ENCODE peak calls at places on chromosome 10, in five cellular contexts. D is heart left ventricle; T is CD8-positive, alpha-beta T cell; A is tibial nerve; F is SJSA1. X is an unnamed sample. For H3K27me3, the result is how much of the 10 kb centered on the place peaks cover.

GRCh38 chr10:123665371-123666286 is 526 bp upstream of the GPR26 start:
- DNase-seq in F (no peak), T (no peak), D (no peak), A (no peak), X (no peak)

GRCh38 chr10:116056445-116057293 is 216.3 kb downstream of the GFRA1 start:
- DNase-seq in A (no peak), F (no peak), T (no peak), D (no peak), X (peak)

GRCh38 chr10:123677556-123677955 is 11.4 kb downstream of the GPR26 start:
- DNase-seq in T (no peak), D (no peak), F (no peak), A (no peak), X (no peak)

GRCh38 chr10:116183733-116184447 is 89.1 kb downstream of the GFRA1 start:
- DNase-seq in F (peak), A (no peak), D (no peak), T (no peak), X (no peak)

GRCh38 chr10:3784510-3785250 is at the start of gene KLF6:
- DNase-seq in F (peak), T (peak), D (peak), A (no peak), X (peak)

GRCh38 chr10:124450010-124450782 is at the start of gene NKX1-2:
- DNase-seq in T (no peak), F (no peak), A (no peak), D (no peak), X (no peak)

GRCh38 chr10:124001391-124002260 is 91.8 kb downstream of the CHST15 start:
- DNase-seq in F (no peak), T (no peak), D (no peak), A (no peak), X (no peak)

GRCh38 chr10:13571541-13571940 is 15.2 kb upstream of the PRPF18 start:
- DNase-seq in F (no peak), D (no peak), A (no peak), T (no peak), X (no peak)

GRCh38 chr10:131431541-131431940 is 120.0 kb upstream of the TCERG1L start:
- DNase-seq in F (no peak), A (no peak), D (no peak), T (no peak), X (no peak)

GRCh38 chr10:120115959-120116358 is 223.4 kb downstream of the SEC23IP start:
- DNase-seq in T (no peak), F (no peak), A (no peak), D (no peak), X (no peak)

GRCh38 chr10:21364196-21365114 is 161.0 kb downstream of the SKIDA1 start:
- DNase-seq in D (peak), A (no peak), T (no peak), F (peak), X (no peak)

DNA sequence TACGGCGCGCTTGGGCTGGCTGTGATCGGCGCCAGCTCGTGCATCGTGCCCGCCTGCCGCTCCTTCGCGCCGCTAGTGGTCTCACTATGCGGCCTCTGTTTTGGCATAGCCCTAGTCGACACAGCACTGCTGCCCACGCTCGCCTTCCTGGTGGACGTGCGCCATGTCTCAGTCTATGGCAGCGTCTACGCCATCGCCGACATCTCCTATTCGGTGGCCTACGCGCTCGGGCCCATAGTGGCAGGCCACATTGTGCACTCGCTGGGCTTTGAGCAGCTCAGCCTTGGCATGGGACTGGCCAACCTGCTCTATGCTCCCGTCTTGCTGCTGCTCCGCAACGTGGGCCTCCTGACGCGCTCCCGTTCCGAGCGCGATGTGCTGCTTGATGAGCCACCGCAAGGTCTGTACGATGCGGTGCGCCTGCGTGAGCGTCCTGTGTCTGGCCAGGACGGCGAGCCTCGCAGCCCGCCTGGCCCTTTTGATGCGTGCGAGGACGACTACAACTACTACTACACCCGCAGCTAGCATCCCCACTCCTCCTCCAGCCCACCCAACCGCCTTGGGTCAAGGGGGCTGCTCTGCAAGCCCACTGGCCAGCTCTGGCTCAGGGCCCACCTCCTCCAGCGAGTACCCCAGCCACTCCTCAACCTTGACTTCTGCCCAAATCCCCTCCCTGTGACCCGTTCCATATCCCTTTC is 1.9 kb downstream of the SLC18A3 start:
- DNase-seq in A (no peak), T (no peak), D (no peak), F (no peak), X (no peak)
- H3K27me3 ChIP-seq in A (under half), T (under half), D (half or more), F (half or more), X (half or more)

GRCh38 chr10:47165711-47166404 is 134.1 kb upstream of the GDF10 start:
- DNase-seq in T (peak), A (peak), F (peak), D (peak), X (peak)
- H3K4me3 ChIP-seq in T (peak), A (no peak), F (no peak), D (peak), X (peak)

DNA sequence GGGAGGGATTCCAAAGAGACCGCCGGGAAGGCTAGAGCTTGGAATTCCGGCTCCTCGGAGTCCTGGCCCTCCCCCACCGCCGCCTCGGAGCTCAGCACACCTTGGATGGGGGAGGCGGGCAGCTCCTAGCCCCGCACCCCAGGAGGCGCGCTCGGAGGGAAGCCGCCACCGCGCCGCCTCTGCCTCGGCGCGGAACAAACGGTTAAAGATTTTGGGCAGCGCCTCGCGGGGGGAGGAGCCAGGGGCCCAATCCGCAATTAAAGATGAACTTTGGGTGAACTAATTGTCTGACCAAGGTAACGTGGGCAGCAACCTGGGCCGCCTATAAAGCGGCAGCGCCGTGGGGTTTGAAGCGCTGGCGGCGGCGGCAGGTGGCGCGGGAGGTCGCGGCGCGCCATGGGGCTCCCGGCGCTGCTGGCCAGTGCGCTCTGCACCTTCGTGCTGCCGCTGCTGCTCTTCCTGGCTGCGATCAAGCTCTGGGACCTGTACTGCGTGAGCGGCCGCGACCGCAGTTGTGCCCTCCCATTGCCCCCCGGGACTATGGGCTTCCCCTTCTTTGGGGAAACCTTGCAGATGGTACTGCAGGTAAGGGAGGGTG is at the start of gene CYP26A1:
- DNase-seq in F (peak), D (no peak), T (no peak), A (no peak), X (no peak)
- H3K27me3 ChIP-seq in F (under half), D (half or more), T (under half), A (under half), X (half or more)

DNA sequence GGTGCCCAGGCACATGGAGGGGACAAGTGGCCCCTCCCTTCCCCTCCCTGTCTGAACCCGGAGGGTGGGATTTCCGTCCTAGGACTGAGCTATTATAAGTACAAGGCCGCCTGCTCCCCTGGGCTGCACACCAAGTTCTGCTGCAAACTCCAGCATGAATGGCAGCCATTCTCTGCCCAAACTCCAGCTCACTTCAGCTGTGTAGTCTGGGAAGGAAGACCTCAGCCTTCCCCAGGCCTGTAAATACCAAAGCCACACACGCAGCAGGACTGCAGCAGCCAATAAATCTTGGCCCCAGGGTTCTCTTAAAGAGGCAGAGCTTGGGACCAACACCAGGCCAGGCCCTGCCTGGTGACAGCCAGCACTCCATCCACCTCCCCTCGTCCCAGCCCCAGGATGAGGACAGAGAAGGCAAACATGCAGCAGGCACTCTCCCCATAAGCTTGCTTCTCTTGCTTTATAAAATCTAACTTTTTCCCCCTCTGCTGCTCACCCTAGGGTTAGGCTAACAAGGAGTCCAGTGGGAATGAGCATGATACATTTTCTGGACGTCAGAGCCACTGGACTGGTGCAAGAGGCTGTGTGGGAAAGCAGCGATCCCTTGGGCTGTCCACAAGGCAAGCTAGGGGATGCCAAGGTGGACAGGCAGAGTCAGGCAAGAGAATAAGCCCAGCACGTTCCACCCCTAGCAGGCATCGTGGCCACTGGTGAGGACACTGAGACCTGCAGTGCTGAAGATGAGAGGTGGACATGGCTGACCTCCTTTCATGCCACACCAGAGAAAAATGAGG is 291.1 kb upstream of the ZMIZ1 start:
- DNase-seq in F (peak), T (no peak), D (peak), A (peak), X (peak)
- H3K4me3 ChIP-seq in F (no peak), T (no peak), D (no peak), A (no peak), X (no peak)

GRCh38 chr10:23171232-23171876 is 20.8 kb upstream of the PTF1A start:
- DNase-seq in F (no peak), T (no peak), D (no peak), A (no peak), X (no peak)
- H3K27me3 ChIP-seq in F (under half), T (under half), D (half or more), A (under half), X (half or more)

GRCh38 chr10:58579011-58579655 is 66.5 kb downstream of the BICC1 start:
- DNase-seq in A (no peak), T (no peak), D (no peak), F (no peak), X (no peak)

GRCh38 chr10:58577394-58577793 is 64.7 kb downstream of the BICC1 start:
- DNase-seq in A (no peak), D (no peak), T (no peak), F (no peak), X (no peak)

GRCh38 chr10:58576736-58577366 is 64.2 kb downstream of the BICC1 start:
- DNase-seq in T (no peak), A (no peak), F (no peak), D (no peak), X (no peak)

GRCh38 chr10:58582045-58582444 is 69.4 kb downstream of the BICC1 start:
- DNase-seq in A (no peak), T (no peak), D (no peak), F (no peak), X (no peak)

DNA sequence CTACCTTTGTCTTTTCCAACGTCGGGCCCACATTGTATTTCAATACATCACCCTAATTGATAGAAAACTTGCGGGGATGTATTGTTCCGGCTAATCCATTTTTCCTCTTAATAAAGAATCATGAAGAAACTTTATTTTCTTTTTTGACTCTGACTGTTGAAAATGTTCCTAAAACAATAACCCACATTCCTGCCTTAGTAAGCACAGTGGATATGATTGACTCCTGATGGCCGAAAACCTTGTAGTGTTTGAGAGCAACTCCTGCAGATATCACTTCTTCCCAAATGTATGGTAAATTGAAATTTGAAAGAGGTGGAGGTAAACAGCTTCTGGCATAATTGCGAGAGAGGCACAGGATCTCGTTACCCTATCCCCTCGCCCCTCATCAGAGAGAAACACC is 65.7 kb downstream of the BICC1 start:
- DNase-seq in A (no peak), D (no peak), T (no peak), F (no peak), X (no peak)
- H3K4me3 ChIP-seq in A (no peak), D (no peak), T (no peak), F (no peak), X (no peak)

DNA sequence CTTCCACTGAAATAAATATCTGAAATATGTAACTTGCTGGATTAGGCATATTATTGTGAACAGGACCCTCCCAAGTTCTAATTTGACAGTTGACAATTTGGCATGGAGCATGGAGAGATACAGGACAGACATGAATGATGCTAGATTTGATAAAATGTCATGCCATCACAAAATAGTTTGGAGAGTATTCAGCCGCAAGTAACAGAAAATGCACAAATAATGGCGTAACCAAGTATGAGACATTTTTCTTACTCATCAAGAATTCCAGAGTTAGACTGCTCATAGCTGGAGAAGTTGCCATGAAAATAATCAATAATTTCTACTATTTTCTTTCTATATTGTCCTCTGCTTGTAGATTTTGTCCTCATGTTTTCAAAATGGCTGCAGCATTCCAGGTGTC is 45.5 kb upstream of the GPAM start:
- DNase-seq in F (no peak), T (no peak), D (no peak), A (no peak), X (no peak)
- H3K27me3 ChIP-seq in F (under half), T (under half), D (under half), A (under half), X (under half)

DNA sequence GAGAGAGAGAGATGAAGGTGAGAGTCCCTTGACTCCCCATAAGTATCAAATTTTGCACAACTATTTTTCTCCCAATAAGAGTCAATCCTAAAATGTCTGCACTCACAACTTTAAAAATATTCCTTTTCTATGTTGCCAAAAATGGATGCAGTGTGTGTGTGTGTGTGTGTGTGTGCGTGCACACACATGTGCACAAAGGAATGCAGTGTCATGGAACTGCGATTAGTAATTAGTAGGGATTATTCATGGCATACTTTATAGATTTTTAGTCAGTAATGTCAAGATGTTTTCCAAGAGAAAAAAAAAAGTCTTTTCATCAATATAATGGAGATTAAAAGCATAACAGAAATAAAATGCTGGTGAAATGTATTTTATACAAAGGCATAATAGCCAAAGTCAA is 179.1 kb upstream of the LRRTM3 start:
- DNase-seq in D (no peak), A (no peak), F (no peak), T (no peak), X (no peak)
- H3K4me3 ChIP-seq in D (no peak), A (no peak), F (no peak), T (no peak), X (no peak)

GRCh38 chr10:71213127-71213616 is 802 bp downstream of the UNC5B start:
- DNase-seq in D (no peak), A (no peak), F (no peak), T (peak), X (peak)
- H3K27me3 ChIP-seq in D (under half), A (under half), F (half or more), T (under half), X (under half)

GRCh38 chr10:100827819-100828743 is 82.7 kb downstream of the PAX2 start:
- DNase-seq in D (no peak), F (peak), A (no peak), T (peak), X (no peak)

GRCh38 chr10:100825325-100825875 is 80.0 kb downstream of the PAX2 start:
- DNase-seq in D (no peak), A (no peak), F (no peak), T (no peak), X (no peak)

GRCh38 chr10:100826983-100827818 is 81.8 kb downstream of the PAX2 start:
- DNase-seq in F (peak), T (peak), D (no peak), A (no peak), X (no peak)

GRCh38 chr10:100825946-100826660 is 80.7 kb downstream of the PAX2 start:
- DNase-seq in A (no peak), T (no peak), D (no peak), F (no peak), X (no peak)

GRCh38 chr10:100826661-100826982 is 81.2 kb downstream of the PAX2 start:
- DNase-seq in D (no peak), T (no peak), F (no peak), A (no peak), X (no peak)
- H3K4me3 ChIP-seq in D (peak), T (peak), F (no peak), A (no peak), X (peak)